ENCODE peak calls at places on chromosomes 11 and 22, in eight cellular contexts. P, L, Y, C, D, F, J and X are unnamed samples.

GRCh38 chr11:112762686-112763048 is 198.6 kb upstream of the NCAM1 start:
- DNase-seq in P (no peak), L (no peak), Y (no peak), C (no peak), D (no peak), F (no peak), J (no peak), X (no peak)

GRCh38 chr11:94746721-94747120 is 21.4 kb upstream of the AMOTL1 start:
- DNase-seq in P (peak; percentile 76), L (no peak), Y (no peak), C (peak; percentile 34), D (peak; percentile 39), F (no peak), J (no peak), X (peak; percentile 79)

GRCh38 chr11:46075168-46075567 is 46.1 kb downstream of the PHF21A start:
- DNase-seq in P (no peak), L (no peak), Y (peak; percentile 35), C (peak; percentile 30), D (peak; percentile 19), F (no peak), J (no peak), X (peak; percentile 35)

GRCh38 chr22:49084203-49084602 is 743.5 kb downstream of the BRD1 start:
- DNase-seq in P (no peak), L (no peak), Y (no peak), C (no peak), D (no peak), F (no peak), J (no peak), X (peak; percentile 29)

GRCh38 chr11:121523581-121524232 is 70.9 kb upstream of the SORL1-AS1 start:
- DNase-seq in P (no peak), L (no peak), Y (no peak), C (no peak), D (no peak), F (no peak), J (no peak), X (no peak)

GRCh38 chr11:20162824-20163777 is 2.8 kb upstream of the DBX1 start:
- DNase-seq in P (no peak), L (no peak), Y (peak; percentile 45), C (peak; percentile 50), D (no peak), F (no peak), J (no peak), X (peak; percentile 74)

GRCh38 chr11:10443152-10443551 is 11.9 kb upstream of the AMPD3 start:
- DNase-seq in P (no peak), L (no peak), Y (no peak), C (peak; percentile 51), D (no peak), F (no peak), J (no peak), X (no peak)

GRCh38 chr11:12602421-12602820 is 71.8 kb upstream of the TEAD1 start:
- DNase-seq in P (no peak), L (no peak), Y (peak; percentile 18), C (peak; percentile 37), D (no peak), F (no peak), J (no peak), X (no peak)

GRCh38 chr11:96538104-96538503 is 148.3 kb downstream of the JRKL start:
- DNase-seq in P (no peak), L (no peak), Y (no peak), C (no peak), D (no peak), F (no peak), J (no peak), X (no peak)

GRCh38 chr22:46320716-46321386 is 14.7 kb upstream of the TRMU start:
- DNase-seq in P (no peak), L (no peak), Y (no peak), C (no peak), D (no peak), F (no peak), J (no peak), X (peak; percentile 69)

GRCh38 chr11:43547411-43547718 is 133.2 kb upstream of the HSD17B12 start:
- DNase-seq in P (no peak), L (no peak), Y (no peak), C (peak; percentile 52), D (peak; percentile 25), F (no peak), J (peak; percentile 77), X (no peak)

GRCh38 chr22:39534092-39534506 is 1.6 kb upstream of the RPS19BP1 start:
- DNase-seq in P (no peak), L (no peak), Y (no peak), C (no peak), D (no peak), F (no peak), J (peak; percentile 49), X (peak; percentile 63)

GRCh38 chr11:43802509-43802908 is 78.1 kb upstream of the ALKBH3 start:
- DNase-seq in P (no peak), L (no peak), Y (no peak), C (peak; percentile 14), D (no peak), F (no peak), J (no peak), X (no peak)

GRCh38 chr11:127003260-127003981 is 2.9 kb upstream of the KIRREL3 start:
- DNase-seq in P (no peak), L (peak; percentile 29), Y (peak; percentile 25), C (peak; percentile 81), D (peak; percentile 33), F (no peak), J (no peak), X (peak; percentile 86)

GRCh38 chr11:68974421-68975194 is 6.2 kb downstream of the MRGPRD start:
- DNase-seq in P (peak; percentile 15), L (no peak), Y (peak; percentile 30), C (peak; percentile 49), D (no peak), F (no peak), J (peak; percentile 12), X (peak; percentile 86)

GRCh38 chr11:18526130-18526520 is 617 bp downstream of the TSG101 start:
- DNase-seq in P (no peak), L (no peak), Y (no peak), C (no peak), D (no peak), F (no peak), J (no peak), X (peak; percentile 26)

GRCh38 chr22:41360126-41360525 is 21.6 kb upstream of the TEF start:
- DNase-seq in P (no peak), L (no peak), Y (no peak), C (no peak), D (peak; percentile 48), F (no peak), J (no peak), X (peak; percentile 74)

GRCh38 chr11:118911113-118911879 is 14.4 kb downstream of the BCL9L start:
- DNase-seq in P (peak; percentile 82), L (peak; percentile 77), Y (peak; percentile 83), C (peak; percentile 88), D (peak; percentile 48), F (no peak), J (peak; percentile 67), X (peak; percentile 80)

GRCh38 chr11:74002832-74003231 is 6.1 kb downstream of the UCP3 start:
- DNase-seq in P (no peak), L (no peak), Y (no peak), C (no peak), D (no peak), F (no peak), J (no peak), X (no peak)

GRCh38 chr11:62645660-62645933 is 816 bp downstream of the GANAB start:
- DNase-seq in P (peak; percentile 17), L (no peak), Y (no peak), C (no peak), D (no peak), F (no peak), J (no peak), X (peak; percentile 31)

GRCh38 chr11:123478352-123478986 is 48.4 kb downstream of the GRAMD1B start:
- DNase-seq in P (peak; percentile 72), L (peak; percentile 38), Y (peak; percentile 83), C (peak; percentile 90), D (peak; percentile 50), F (no peak), J (peak; percentile 58), X (peak; percentile 85)

GRCh38 chr22:47996446-47996857 is 1234.0 kb downstream of the TBC1D22A start:
- DNase-seq in P (no peak), L (no peak), Y (no peak), C (no peak), D (no peak), F (no peak), J (no peak), X (no peak)
- H3K9me3 ChIP-seq in P (no peaks in the 10 kb centered on the region), L (no peaks in the 10 kb centered on the region), Y (no peaks in the 10 kb centered on the region), C (no peaks in the 10 kb centered on the region), D (no peaks in the 10 kb centered on the region), F (no peaks in the 10 kb centered on the region), J (no peaks in the 10 kb centered on the region), X (peaks cover 3% of the 10 kb centered on the region)

DNA sequence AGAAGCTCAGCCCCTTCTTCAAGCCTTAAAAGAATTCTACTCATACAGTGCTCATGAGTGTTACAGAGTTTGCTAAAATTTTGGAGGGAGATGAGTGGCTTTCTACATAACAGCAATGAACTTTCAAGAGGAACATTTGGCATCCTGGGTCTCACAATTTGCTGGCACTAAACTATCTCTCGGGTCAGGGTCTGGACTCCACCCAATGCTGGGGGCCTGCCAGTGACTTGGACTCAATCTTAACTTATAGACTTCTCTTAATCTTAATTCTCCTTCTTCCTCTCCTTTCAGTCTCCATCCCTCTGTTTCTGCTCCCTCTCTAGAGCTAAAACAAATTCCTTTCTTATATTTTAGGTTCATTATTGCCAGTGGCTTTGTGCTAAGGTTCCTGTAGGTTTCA is 317.9 kb downstream of the TMEM135 start:
- DNase-seq in P (no peak), L (no peak), Y (no peak), C (no peak), D (no peak), F (no peak), J (no peak), X (no peak)
- H3K27ac ChIP-seq in P (no peak overlapping the region), L (no peak overlapping the region), Y (no peak overlapping the region), C (no peak overlapping the region), D (no peak overlapping the region), F (no peak overlapping the region), J (no peak overlapping the region), X (no peak overlapping the region)

GRCh38 chr22:25110846-25111578 is 88.6 kb upstream of the CRYBB3 start:
- DNase-seq in P (peak; percentile 81), L (peak; percentile 78), Y (peak; percentile 94), C (peak; percentile 79), D (peak; percentile 92), F (no peak), J (peak; percentile 56), X (peak; percentile 97)
- H3K4me3 ChIP-seq in P (peak overlapping the region; percentile 42), L (peak overlapping the region; percentile 56), Y (peak overlapping the region; percentile 78), C (peak overlapping the region; percentile 59), D (peak overlapping the region; percentile 7), F (peak overlapping the region; percentile 64), J (peak overlapping the region; percentile 32), X (peak overlapping the region; percentile 82)

GRCh38 chr11:55501014-55501413 is 53.3 kb upstream of the OR4C15 start:
- DNase-seq in P (no peak), L (no peak), Y (no peak), C (no peak), D (no peak), F (no peak), J (no peak), X (no peak)

DNA sequence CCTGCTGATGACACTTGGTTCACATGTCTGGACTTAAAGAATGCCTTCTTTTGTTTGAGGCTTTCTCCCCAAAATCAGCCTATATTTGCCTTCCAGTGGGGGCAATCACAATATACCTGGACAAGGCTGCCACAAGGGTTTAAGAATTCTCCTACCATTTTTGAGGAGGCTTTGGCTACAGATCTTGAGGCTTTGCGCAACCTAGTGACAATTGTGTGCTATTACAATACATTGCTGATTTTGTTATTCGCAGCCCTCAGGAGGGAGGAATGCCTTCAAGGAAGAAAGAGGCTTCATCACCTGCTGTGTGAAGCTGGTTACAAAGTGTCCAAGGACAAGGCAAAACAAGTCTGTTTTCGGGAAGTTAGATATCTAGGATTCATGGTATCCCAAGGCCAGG is 50.8 kb upstream of the OR4C15 start:
- DNase-seq in P (no peak), L (no peak), Y (no peak), C (no peak), D (no peak), F (no peak), J (no peak), X (no peak)
- H3K9me3 ChIP-seq in P (no peaks in the 10 kb centered on the region), L (no peaks in the 10 kb centered on the region), Y (peaks cover 17% of the 10 kb centered on the region), C (no peaks in the 10 kb centered on the region), D (no peaks in the 10 kb centered on the region), F (peaks cover 25% of the 10 kb centered on the region), J (no peaks in the 10 kb centered on the region), X (peaks cover 7% of the 10 kb centered on the region)